ENCODE peak calls at places on chromosomes 4 and X, in nine cellular contexts. U is RPMI7951; F is heart right ventricle; K is left lung; T is CD8-positive, alpha-beta T cell; P is DMS79 treated with DMSO at 0.1 percent for 48 hours; R is NCI-H2081; Y is EL; M is GM13976. I is an unnamed sample.

GRCh38 chr4:10096976-10097330 is 19.6 kb downstream of the WDR1 start:
- DNase-seq in U (no peak), F (no peak), K (peak; percentile 74), T (no peak), P (no peak), R (no peak), Y (no peak), M (no peak), I (no peak)

GRCh38 chr4:140312101-140312500 is 61.3 kb upstream of the SCOC start:
- DNase-seq in U (no peak), F (no peak), K (no peak), T (no peak), P (no peak), R (no peak), Y (no peak), M (no peak), I (no peak)

GRCh38 chr4:186067757-186068385 is 1.1 kb upstream of the TLR3 start:
- DNase-seq in U (peak; percentile 74), F (peak; percentile 27), K (no peak), T (peak; percentile 27), P (peak; percentile 1), R (peak; percentile 1), Y (peak; percentile 57), M (no peak), I (peak; percentile 71)

GRCh38 chr4:52856802-52857201 is 5.3 kb upstream of the RASL11B start:
- DNase-seq in U (no peak), F (no peak), K (no peak), T (no peak), P (no peak), R (no peak), Y (no peak), M (no peak), I (no peak)

GRCh38 chr4:121968859-121969258 is 17.0 kb upstream of the TRPC3 start:
- DNase-seq in U (no peak), F (no peak), K (no peak), T (no peak), P (no peak), R (no peak), Y (no peak), M (no peak), I (no peak)

GRCh38 chr4:78703079-78703478 is 73.1 kb upstream of the BMP2K start:
- DNase-seq in U (no peak), F (no peak), K (no peak), T (no peak), P (no peak), R (no peak), Y (no peak), M (no peak), I (no peak)

GRCh38 chr4:47882228-47882627 is 32.2 kb downstream of the NFXL1 start:
- DNase-seq in U (no peak), F (no peak), K (no peak), T (no peak), P (no peak), R (no peak), Y (peak; percentile 9), M (no peak), I (no peak)

GRCh38 chrX:16711219-16712115 is 1.0 kb downstream of the CTPS2 start:
- DNase-seq in U (no peak), F (no peak), K (no peak), T (no peak), P (no peak), R (peak; percentile 6), Y (no peak), M (peak; percentile 26), I (no peak)

GRCh38 chrX:2635366-2635765 is 55.7 kb upstream of the CD99 start:
- DNase-seq in U (no peak), F (no peak), K (no peak), T (no peak), P (no peak), R (no peak), Y (peak; percentile 30), M (no peak), I (no peak)

GRCh38 chrX:107736781-107737531 is 38.6 kb downstream of the TSC22D3 start:
- DNase-seq in U (peak; percentile 31), F (peak; percentile 38), K (no peak), T (no peak), P (peak; percentile 63), R (peak; percentile 48), Y (no peak), M (no peak), I (no peak)

GRCh38 chr4:187207931-187208330 is 484.3 kb upstream of the FAT1 start:
- DNase-seq in U (no peak), F (no peak), K (no peak), T (no peak), P (no peak), R (no peak), Y (no peak), M (no peak), I (no peak)

GRCh38 chrX:132853040-132853439 is 105.4 kb downstream of the HS6ST2 start:
- DNase-seq in U (no peak), F (no peak), K (no peak), T (no peak), P (no peak), R (no peak), Y (no peak), M (no peak), I (no peak)

GRCh38 chrX:112380541-112381278 is 298.1 kb upstream of the TRPC5 start:
- DNase-seq in U (no peak), F (no peak), K (peak; percentile 17), T (no peak), P (no peak), R (no peak), Y (no peak), M (no peak), I (no peak)

I was measured in lower lobe of right lung.